ENCODE peak calls at places on chromosome 2, in nine cellular contexts. One of them, this sample, is unnamed.

GRCh38 chr2:25373269-25373981 is 31.7 kb upstream of the DNMT3A start:
- DNase-seq in K562: no peak
- DNase-seq in uterus: no peak
- DNase-seq in PC-3: no peak
- DNase-seq in MM.1S: no peak
- DNase-seq in gastrocnemius medialis: peak
- DNase-seq in right lobe of liver: peak
- DNase-seq in WERI-Rb-1: peak
- DNase-seq in neural progenitor cell: no peak
- DNase-seq in this sample: peak

GRCh38 chr2:156673271-156673615 is 237.1 kb downstream of the GPD2 start:
- DNase-seq in K562: peak
- DNase-seq in uterus: no peak
- DNase-seq in PC-3: no peak
- DNase-seq in MM.1S: no peak
- DNase-seq in gastrocnemius medialis: no peak
- DNase-seq in right lobe of liver: no peak
- DNase-seq in WERI-Rb-1: no peak
- DNase-seq in neural progenitor cell: no peak
- DNase-seq in this sample: no peak

GRCh38 chr2:213251618-213252017 is 32.6 kb upstream of the SPAG16 start:
- DNase-seq in K562: peak
- DNase-seq in uterus: no peak
- DNase-seq in PC-3: peak
- DNase-seq in MM.1S: peak
- DNase-seq in gastrocnemius medialis: no peak
- DNase-seq in right lobe of liver: no peak
- DNase-seq in WERI-Rb-1: no peak
- DNase-seq in neural progenitor cell: peak
- DNase-seq in this sample: no peak

GRCh38 chr2:40364143-40364903 is 87.6 kb downstream of the SLC8A1 start:
- DNase-seq in K562: no peak
- DNase-seq in uterus: no peak
- DNase-seq in PC-3: peak
- DNase-seq in MM.1S: no peak
- DNase-seq in gastrocnemius medialis: no peak
- DNase-seq in right lobe of liver: no peak
- DNase-seq in WERI-Rb-1: no peak
- DNase-seq in neural progenitor cell: no peak
- DNase-seq in this sample: no peak

GRCh38 chr2:222825031-222825430 is 35.8 kb upstream of the ACSL3 start:
- DNase-seq in K562: no peak
- DNase-seq in uterus: no peak
- DNase-seq in PC-3: no peak
- DNase-seq in MM.1S: no peak
- DNase-seq in gastrocnemius medialis: no peak
- DNase-seq in right lobe of liver: no peak
- DNase-seq in WERI-Rb-1: no peak
- DNase-seq in neural progenitor cell: no peak
- DNase-seq in this sample: no peak

GRCh38 chr2:239596792-239597191 is 196.0 kb upstream of the HDAC4 start:
- DNase-seq in K562: no peak
- DNase-seq in uterus: no peak
- DNase-seq in PC-3: no peak
- DNase-seq in MM.1S: no peak
- DNase-seq in gastrocnemius medialis: no peak
- DNase-seq in right lobe of liver: no peak
- DNase-seq in WERI-Rb-1: no peak
- DNase-seq in neural progenitor cell: no peak
- DNase-seq in this sample: peak

GRCh38 chr2:218039171-218039570 is 29.9 kb upstream of the RUFY4 start:
- DNase-seq in K562: no peak
- DNase-seq in uterus: no peak
- DNase-seq in PC-3: peak
- DNase-seq in MM.1S: peak
- DNase-seq in gastrocnemius medialis: no peak
- DNase-seq in right lobe of liver: no peak
- DNase-seq in WERI-Rb-1: no peak
- DNase-seq in neural progenitor cell: no peak
- DNase-seq in this sample: no peak

GRCh38 chr2:71154798-71155197 is 24.4 kb downstream of the MPHOSPH10 start:
- DNase-seq in K562: peak
- DNase-seq in uterus: no peak
- DNase-seq in PC-3: peak
- DNase-seq in MM.1S: peak
- DNase-seq in gastrocnemius medialis: no peak
- DNase-seq in right lobe of liver: no peak
- DNase-seq in WERI-Rb-1: peak
- DNase-seq in neural progenitor cell: peak
- DNase-seq in this sample: no peak

GRCh38 chr2:76745605-76746004 is 776.6 kb downstream of the LRRTM4 start:
- DNase-seq in K562: no peak
- DNase-seq in uterus: no peak
- DNase-seq in PC-3: no peak
- DNase-seq in MM.1S: no peak
- DNase-seq in gastrocnemius medialis: no peak
- DNase-seq in right lobe of liver: no peak
- DNase-seq in WERI-Rb-1: no peak
- DNase-seq in neural progenitor cell: no peak
- DNase-seq in this sample: no peak

GRCh38 chr2:120822908-120823307 is 87.2 kb downstream of the GLI2 start:
- DNase-seq in K562: no peak
- DNase-seq in uterus: no peak
- DNase-seq in PC-3: no peak
- DNase-seq in MM.1S: no peak
- DNase-seq in gastrocnemius medialis: no peak
- DNase-seq in right lobe of liver: no peak
- DNase-seq in WERI-Rb-1: no peak
- DNase-seq in neural progenitor cell: no peak
- DNase-seq in this sample: no peak

GRCh38 chr2:12177052-12177994 is 430.9 kb downstream of the LPIN1 start:
- DNase-seq in K562: peak
- DNase-seq in uterus: peak
- DNase-seq in PC-3: peak
- DNase-seq in MM.1S: peak
- DNase-seq in gastrocnemius medialis: peak
- DNase-seq in right lobe of liver: no peak
- DNase-seq in WERI-Rb-1: peak
- DNase-seq in neural progenitor cell: no peak
- DNase-seq in this sample: no peak

GRCh38 chr2:51706220-51706619 is 674.3 kb upstream of the NRXN1 start:
- DNase-seq in K562: no peak
- DNase-seq in uterus: no peak
- DNase-seq in PC-3: no peak
- DNase-seq in MM.1S: no peak
- DNase-seq in gastrocnemius medialis: no peak
- DNase-seq in right lobe of liver: no peak
- DNase-seq in WERI-Rb-1: no peak
- DNase-seq in neural progenitor cell: no peak
- DNase-seq in this sample: no peak

GRCh38 chr2:200039847-200040246 is 84.5 kb downstream of the MAIP1 start:
- DNase-seq in K562: no peak
- DNase-seq in uterus: no peak
- DNase-seq in PC-3: no peak
- DNase-seq in MM.1S: no peak
- DNase-seq in gastrocnemius medialis: no peak
- DNase-seq in right lobe of liver: no peak
- DNase-seq in WERI-Rb-1: no peak
- DNase-seq in neural progenitor cell: no peak
- DNase-seq in this sample: no peak

DNA sequence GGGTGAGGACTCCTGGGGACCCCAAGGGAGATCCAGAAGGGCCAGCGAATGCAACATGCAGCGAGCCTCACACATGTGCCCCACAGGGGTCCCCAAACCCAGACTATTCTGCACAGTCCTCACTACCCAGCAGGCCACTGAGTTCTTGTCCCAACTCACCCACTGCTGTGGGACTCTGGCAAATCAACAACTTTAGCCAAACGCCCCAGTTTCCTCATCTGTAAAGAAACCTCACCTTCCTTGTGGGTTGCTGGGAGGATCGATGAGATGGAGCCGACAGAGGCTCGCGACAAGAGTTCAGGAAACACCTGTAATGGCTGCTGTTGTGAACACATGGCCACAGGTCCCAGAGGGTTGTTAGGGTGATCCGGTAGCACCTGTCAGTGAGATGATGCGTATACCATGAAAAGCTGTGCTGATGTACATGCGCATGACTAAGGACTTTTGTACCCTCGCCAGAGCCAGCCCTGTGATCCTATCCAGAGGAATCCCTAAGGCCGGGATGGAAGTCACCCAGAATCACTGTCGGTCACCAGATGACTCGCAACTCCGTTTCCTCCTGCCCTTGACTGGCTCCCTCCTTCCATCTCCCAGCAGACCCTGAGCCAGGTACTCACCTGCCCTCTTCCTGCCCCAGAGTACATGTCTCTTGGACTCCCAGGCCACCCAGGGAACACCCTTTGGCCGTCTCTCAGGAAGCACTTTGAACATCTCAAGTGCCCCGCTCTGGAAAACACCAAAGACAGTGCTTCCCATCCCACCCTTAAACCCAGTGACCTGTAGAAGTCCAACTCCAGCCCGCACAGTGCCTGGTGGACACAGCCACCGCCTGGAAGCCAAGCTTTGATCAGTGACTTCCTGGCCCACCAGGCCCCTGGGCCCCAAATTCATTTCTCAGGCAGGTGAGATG is 103.3 kb upstream of the ID2 start:
- DNase-seq in K562: no peak
- DNase-seq in uterus: peak
- DNase-seq in PC-3: peak
- DNase-seq in MM.1S: no peak
- DNase-seq in gastrocnemius medialis: no peak
- DNase-seq in right lobe of liver: no peak
- DNase-seq in WERI-Rb-1: no peak
- DNase-seq in neural progenitor cell: no peak
- DNase-seq in this sample: no peak
- H3K27ac ChIP-seq in K562: no peak
- H3K27ac ChIP-seq in uterus: no peak
- H3K27ac ChIP-seq in PC-3: no peak
- H3K27ac ChIP-seq in MM.1S: no peak
- H3K27ac ChIP-seq in gastrocnemius medialis: no peak
- H3K27ac ChIP-seq in right lobe of liver: no peak
- H3K27ac ChIP-seq in WERI-Rb-1: no peak
- H3K27ac ChIP-seq in neural progenitor cell: no peak
- H3K27ac ChIP-seq in this sample: no peak

DNA sequence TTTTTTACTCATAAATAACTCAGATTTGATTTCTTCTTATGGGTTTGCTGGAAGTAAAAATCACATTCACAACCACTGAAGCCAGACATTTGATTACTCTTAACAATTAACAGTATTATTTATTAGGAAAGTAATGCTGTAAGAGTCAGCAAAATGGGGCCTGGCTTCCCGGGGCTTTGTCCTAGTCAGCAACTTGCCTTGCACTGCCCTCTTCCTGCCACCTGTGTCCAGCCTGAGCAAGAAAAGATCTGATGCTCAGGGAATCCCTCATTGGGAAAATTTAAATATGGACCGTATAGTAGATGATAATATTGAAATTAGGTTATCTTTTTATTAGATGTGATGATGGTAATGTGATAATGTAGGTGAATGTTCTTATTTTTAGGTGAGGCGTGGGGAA is 30.8 kb upstream of the ACYP2 start:
- DNase-seq in K562: no peak
- DNase-seq in uterus: no peak
- DNase-seq in PC-3: peak
- DNase-seq in MM.1S: peak
- DNase-seq in gastrocnemius medialis: no peak
- DNase-seq in right lobe of liver: no peak
- DNase-seq in WERI-Rb-1: peak
- DNase-seq in neural progenitor cell: no peak
- DNase-seq in this sample: no peak
- TF ChIP-seq CTCF in K562: no peak
- TF ChIP-seq CTCF in uterus: peak
- TF ChIP-seq CTCF in PC-3: peak
- TF ChIP-seq CTCF in MM.1S: peak
- TF ChIP-seq CTCF in gastrocnemius medialis: no peak
- TF ChIP-seq CTCF in right lobe of liver: peak
- TF ChIP-seq CTCF in WERI-Rb-1: peak
- TF ChIP-seq CTCF in neural progenitor cell: peak
- TF ChIP-seq CTCF in this sample: no peak

GRCh38 chr2:69798466-69798908 is 31.0 kb upstream of the GMCL1 start:
- DNase-seq in K562: no peak
- DNase-seq in uterus: peak
- DNase-seq in PC-3: no peak
- DNase-seq in MM.1S: peak
- DNase-seq in gastrocnemius medialis: no peak
- DNase-seq in right lobe of liver: no peak
- DNase-seq in WERI-Rb-1: no peak
- DNase-seq in neural progenitor cell: no peak
- DNase-seq in this sample: no peak
- H3K4me3 ChIP-seq in K562: peak
- H3K4me3 ChIP-seq in uterus: peak
- H3K4me3 ChIP-seq in PC-3: no peak
- H3K4me3 ChIP-seq in MM.1S: peak
- H3K4me3 ChIP-seq in gastrocnemius medialis: peak
- H3K4me3 ChIP-seq in right lobe of liver: no peak
- H3K4me3 ChIP-seq in WERI-Rb-1: no peak
- H3K4me3 ChIP-seq in neural progenitor cell: no peak
- H3K4me3 ChIP-seq in this sample: no peak

GRCh38 chr2:131418625-131419024 is 54.7 kb upstream of the RAB6D start:
- DNase-seq in K562: no peak
- DNase-seq in uterus: no peak
- DNase-seq in PC-3: no peak
- DNase-seq in MM.1S: no peak
- DNase-seq in gastrocnemius medialis: no peak
- DNase-seq in right lobe of liver: no peak
- DNase-seq in WERI-Rb-1: no peak
- DNase-seq in neural progenitor cell: no peak
- DNase-seq in this sample: no peak

GRCh38 chr2:131413785-131414184 is 49.8 kb upstream of the RAB6D start:
- DNase-seq in K562: peak
- DNase-seq in uterus: no peak
- DNase-seq in PC-3: no peak
- DNase-seq in MM.1S: no peak
- DNase-seq in gastrocnemius medialis: no peak
- DNase-seq in right lobe of liver: no peak
- DNase-seq in WERI-Rb-1: no peak
- DNase-seq in neural progenitor cell: no peak
- DNase-seq in this sample: no peak

GRCh38 chr2:131419447-131419846 is 55.5 kb upstream of the RAB6D start:
- DNase-seq in K562: no peak
- DNase-seq in uterus: peak
- DNase-seq in PC-3: no peak
- DNase-seq in MM.1S: no peak
- DNase-seq in gastrocnemius medialis: no peak
- DNase-seq in right lobe of liver: no peak
- DNase-seq in WERI-Rb-1: no peak
- DNase-seq in neural progenitor cell: peak
- DNase-seq in this sample: no peak

GRCh38 chr2:131413148-131413747 is 49.3 kb upstream of the RAB6D start:
- DNase-seq in K562: peak
- DNase-seq in uterus: peak
- DNase-seq in PC-3: peak
- DNase-seq in MM.1S: peak
- DNase-seq in gastrocnemius medialis: no peak
- DNase-seq in right lobe of liver: no peak
- DNase-seq in WERI-Rb-1: no peak
- DNase-seq in neural progenitor cell: peak
- DNase-seq in this sample: no peak

DNA sequence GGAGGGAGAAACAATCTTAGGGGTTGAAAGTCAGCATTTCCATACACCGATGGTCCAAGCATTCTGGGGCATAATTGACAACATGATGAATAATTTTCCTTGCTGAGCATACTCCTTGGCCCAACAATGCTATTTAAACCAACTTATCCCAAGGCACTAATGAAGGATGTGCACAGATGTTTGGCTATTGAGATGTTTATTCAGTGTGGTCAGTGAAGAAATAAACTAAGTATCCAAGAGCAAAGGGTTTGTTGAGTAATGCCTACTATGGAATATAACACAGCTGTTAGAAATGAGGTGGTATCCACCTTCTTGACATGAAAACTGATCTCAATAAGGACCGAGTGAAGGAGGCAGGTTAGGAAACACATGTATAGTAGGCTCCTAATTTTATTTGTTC is 53.9 kb upstream of the RAB6D start:
- DNase-seq in K562: no peak
- DNase-seq in uterus: no peak
- DNase-seq in PC-3: no peak
- DNase-seq in MM.1S: no peak
- DNase-seq in gastrocnemius medialis: no peak
- DNase-seq in right lobe of liver: no peak
- DNase-seq in WERI-Rb-1: no peak
- DNase-seq in neural progenitor cell: no peak
- DNase-seq in this sample: no peak
- H3K27ac ChIP-seq in K562: no peak
- H3K27ac ChIP-seq in uterus: no peak
- H3K27ac ChIP-seq in PC-3: no peak
- H3K27ac ChIP-seq in MM.1S: no peak
- H3K27ac ChIP-seq in gastrocnemius medialis: no peak
- H3K27ac ChIP-seq in right lobe of liver: no peak
- H3K27ac ChIP-seq in WERI-Rb-1: no peak
- H3K27ac ChIP-seq in neural progenitor cell: no peak
- H3K27ac ChIP-seq in this sample: no peak